ENCODE peak calls at places on chromosome 12, in seven cellular contexts. One of them, this sample, is unnamed.

GRCh38 chr12:2933586-2933985 is 25.6 kb upstream of the TEAD4 start:
- DNase-seq in fibroblast of lung: no peak
- DNase-seq in GM04504: no peak
- DNase-seq in aorta: peak; percentile 43
- DNase-seq in stimulated activated CD4-positive, alpha-beta T cell treated with anti-CD3 and anti-CD28 coated beads, Interleukin-12 subunit alpha, Interleukin-12 subunit beta, amount 100 ng/mL, for 24 hours: no peak
- DNase-seq in tibial artery: no peak
- DNase-seq in WERI-Rb-1: no peak
- DNase-seq in this sample: no peak

GRCh38 chr12:1262008-1262407 is 271.0 kb downstream of the ERC1 start:
- DNase-seq in fibroblast of lung: no peak
- DNase-seq in GM04504: no peak
- DNase-seq in aorta: no peak
- DNase-seq in stimulated activated CD4-positive, alpha-beta T cell treated with anti-CD3 and anti-CD28 coated beads, Interleukin-12 subunit alpha, Interleukin-12 subunit beta, amount 100 ng/mL, for 24 hours: no peak
- DNase-seq in tibial artery: no peak
- DNase-seq in WERI-Rb-1: no peak
- DNase-seq in this sample: no peak

GRCh38 chr12:83904175-83904574 is 1008.4 kb downstream of the SLC6A15 start:
- DNase-seq in fibroblast of lung: no peak
- DNase-seq in GM04504: no peak
- DNase-seq in aorta: no peak
- DNase-seq in stimulated activated CD4-positive, alpha-beta T cell treated with anti-CD3 and anti-CD28 coated beads, Interleukin-12 subunit alpha, Interleukin-12 subunit beta, amount 100 ng/mL, for 24 hours: no peak
- DNase-seq in tibial artery: no peak
- DNase-seq in WERI-Rb-1: no peak
- DNase-seq in this sample: no peak

GRCh38 chr12:51217133-51217967 is 512 bp downstream of the POU6F1 start:
- DNase-seq in fibroblast of lung: peak; percentile 15
- DNase-seq in GM04504: no peak
- DNase-seq in aorta: peak; percentile 86
- DNase-seq in stimulated activated CD4-positive, alpha-beta T cell treated with anti-CD3 and anti-CD28 coated beads, Interleukin-12 subunit alpha, Interleukin-12 subunit beta, amount 100 ng/mL, for 24 hours: peak; percentile 31
- DNase-seq in tibial artery: peak; percentile 58
- DNase-seq in WERI-Rb-1: peak; percentile 72
- DNase-seq in this sample: no peak

GRCh38 chr12:123617580-123617979 is 15.7 kb downstream of the DDX55 start:
- DNase-seq in fibroblast of lung: no peak
- DNase-seq in GM04504: no peak
- DNase-seq in aorta: no peak
- DNase-seq in stimulated activated CD4-positive, alpha-beta T cell treated with anti-CD3 and anti-CD28 coated beads, Interleukin-12 subunit alpha, Interleukin-12 subunit beta, amount 100 ng/mL, for 24 hours: no peak
- DNase-seq in tibial artery: no peak
- DNase-seq in WERI-Rb-1: no peak
- DNase-seq in this sample: no peak

GRCh38 chr12:24066865-24067264 is 117.4 kb upstream of the SOX5 start:
- DNase-seq in fibroblast of lung: peak; percentile 89
- DNase-seq in GM04504: no peak
- DNase-seq in aorta: no peak
- DNase-seq in stimulated activated CD4-positive, alpha-beta T cell treated with anti-CD3 and anti-CD28 coated beads, Interleukin-12 subunit alpha, Interleukin-12 subunit beta, amount 100 ng/mL, for 24 hours: no peak
- DNase-seq in tibial artery: peak; percentile 23
- DNase-seq in WERI-Rb-1: no peak
- DNase-seq in this sample: no peak

GRCh38 chr12:74747305-74747704 is 209.7 kb downstream of the ATXN7L3B start:
- DNase-seq in fibroblast of lung: peak; percentile 35
- DNase-seq in GM04504: no peak
- DNase-seq in aorta: no peak
- DNase-seq in stimulated activated CD4-positive, alpha-beta T cell treated with anti-CD3 and anti-CD28 coated beads, Interleukin-12 subunit alpha, Interleukin-12 subunit beta, amount 100 ng/mL, for 24 hours: no peak
- DNase-seq in tibial artery: no peak
- DNase-seq in WERI-Rb-1: no peak
- DNase-seq in this sample: no peak

GRCh38 chr12:56431850-56432249 is 17.4 kb downstream of the TIMELESS start:
- DNase-seq in fibroblast of lung: no peak
- DNase-seq in GM04504: no peak
- DNase-seq in aorta: no peak
- DNase-seq in stimulated activated CD4-positive, alpha-beta T cell treated with anti-CD3 and anti-CD28 coated beads, Interleukin-12 subunit alpha, Interleukin-12 subunit beta, amount 100 ng/mL, for 24 hours: no peak
- DNase-seq in tibial artery: no peak
- DNase-seq in WERI-Rb-1: no peak
- DNase-seq in this sample: no peak